ENCODE peak calls at places on chromosomes 5 and 9, in five cellular contexts. Y is activated T-cell treated with anti-CD3 and anti-CD28 coated beads, Interleukin-2, amount 50 U/mL, for 48 hours; U is HCEC 1CT; N is AML-193; Z is mesenteric fat pad. B is an unnamed sample.

GRCh38 chr9:18331808-18332209 is 142.1 kb upstream of the ADAMTSL1 start:
- DNase-seq in Y (no peak), U (no peak), N (no peak), Z (no peak), B (no peak)

GRCh38 chr9:130537346-130538050 is 41.9 kb upstream of the FUBP3 start:
- DNase-seq in Y (no peak), U (no peak), N (no peak), Z (no peak), B (no peak)

GRCh38 chr5:91787718-91788117 is 404.6 kb upstream of the ARRDC3 start:
- DNase-seq in Y (no peak), U (peak; percentile 66), N (no peak), Z (no peak), B (no peak)

GRCh38 chr9:98280574-98280973 is 25.1 kb upstream of the TBC1D2 start:
- DNase-seq in Y (no peak), U (no peak), N (no peak), Z (peak; percentile 53), B (no peak)

GRCh38 chr5:176716320-176716719 is 69.0 kb downstream of the TSPAN17 start:
- DNase-seq in Y (no peak), U (peak; percentile 76), N (no peak), Z (no peak), B (no peak)

GRCh38 chr5:137142371-137143243 is 356.5 kb downstream of the SPOCK1 start:
- DNase-seq in Y (no peak), U (peak; percentile 92), N (no peak), Z (no peak), B (no peak)

GRCh38 chr9:79053613-79054012 is 518.2 kb upstream of the TLE4 start:
- DNase-seq in Y (no peak), U (no peak), N (no peak), Z (no peak), B (no peak)

GRCh38 chr5:124513216-124513615 is 233.2 kb downstream of the ZNF608 start:
- DNase-seq in Y (no peak), U (peak; percentile 4), N (no peak), Z (no peak), B (no peak)

GRCh38 chr9:99185904-99186303 is 35.8 kb downstream of the ALG2 start:
- DNase-seq in Y (no peak), U (no peak), N (no peak), Z (no peak), B (no peak)

GRCh38 chr5:71632168-71632567 is 45.0 kb downstream of the MCCC2 start:
- DNase-seq in Y (no peak), U (no peak), N (no peak), Z (no peak), B (no peak)

GRCh38 chr9:131198316-131198715 is 72.9 kb downstream of the NUP214 start:
- DNase-seq in Y (no peak), U (no peak), N (no peak), Z (no peak), B (no peak)

GRCh38 chr9:31847963-31848362 is 536.5 kb upstream of the ACO1 start:
- DNase-seq in Y (no peak), U (no peak), N (no peak), Z (no peak), B (no peak)

GRCh38 chr5:142016576-142016975 is 3.7 kb upstream of the GNPDA1 start:
- DNase-seq in Y (peak; percentile 56), U (no peak), N (no peak), Z (no peak), B (no peak)

GRCh38 chr9:124764774-124765438 is 6.2 kb downstream of the NR6A1 start:
- DNase-seq in Y (no peak), U (peak; percentile 44), N (peak; percentile 41), Z (no peak), B (no peak)

GRCh38 chr5:174030289-174030688 is 15.2 kb upstream of the NSG2 start:
- DNase-seq in Y (no peak), U (no peak), N (no peak), Z (no peak), B (no peak)